ENCODE peak calls at places on chromosome 15, in four cellular contexts. H, I, W and M are unnamed samples.

GRCh38 chr15:74995779-74996765 is 709 bp downstream of the SCAMP5 start:
- DNase-seq in I (no peak), H (no peak), W (no peak), M (no peak)

GRCh38 chr15:36791849-36792618 is 212.6 kb downstream of the CDIN1 start:
- DNase-seq in I (no peak), W (no peak), H (no peak), M (no peak)

GRCh38 chr15:69482686-69483256 is 30.2 kb downstream of the RPLP1 start:
- DNase-seq in H (no peak), W (no peak), I (no peak), M (no peak)

GRCh38 chr15:98746756-98747155 is 98.4 kb downstream of the IGF1R start:
- DNase-seq in H (no peak), W (no peak), I (no peak), M (no peak)

GRCh38 chr15:84034831-84035753 is 200.5 kb upstream of the GOLGA6L4 start:
- DNase-seq in I (no peak), W (no peak), H (no peak), M (peak; percentile 15)

GRCh38 chr15:27589782-27590181 is 509.3 kb downstream of the OCA2 start:
- DNase-seq in I (no peak), W (no peak), H (no peak), M (no peak)

GRCh38 chr15:61196711-61197110 is 32.4 kb downstream of the RORA start:
- DNase-seq in W (no peak), I (no peak), H (no peak), M (no peak)

GRCh38 chr15:44023176-44023575 is 171.9 kb downstream of the FRMD5 start:
- DNase-seq in H (no peak), W (no peak), I (no peak), M (no peak)

GRCh38 chr15:80929689-80930088 is 59.9 kb downstream of the MESD start:
- DNase-seq in W (no peak), I (no peak), H (no peak), M (no peak)

GRCh38 chr15:74369084-74369745 is 1.8 kb upstream of the CYP11A1 start:
- DNase-seq in I (no peak), W (no peak), H (no peak), M (no peak)

GRCh38 chr15:94387442-94387841 is 156.1 kb downstream of the MCTP2 start:
- DNase-seq in I (no peak), H (no peak), W (no peak), M (no peak)
- TF ChIP-seq CTCF in I (no peak), H (peak; percentile 20), W (no peak), M (no peak)

GRCh38 chr15:66293419-66294156 is at the start of gene DIS3L:
- DNase-seq in I (peak; percentile 53), W (no peak), H (peak; percentile 76), M (no peak)

GRCh38 chr15:66293085-66293418 is 316 bp upstream of the DIS3L start:
- DNase-seq in W (no peak), H (no peak), I (peak; percentile 51), M (no peak)

GRCh38 chr15:66292261-66293084 is 895 bp upstream of the DIS3L start:
- DNase-seq in W (no peak), I (no peak), H (no peak), M (no peak)

GRCh38 chr15:66294157-66294931 is 976 bp downstream of the DIS3L start:
- DNase-seq in W (peak; percentile 54), I (no peak), H (peak; percentile 72), M (peak; percentile 75)

DNA sequence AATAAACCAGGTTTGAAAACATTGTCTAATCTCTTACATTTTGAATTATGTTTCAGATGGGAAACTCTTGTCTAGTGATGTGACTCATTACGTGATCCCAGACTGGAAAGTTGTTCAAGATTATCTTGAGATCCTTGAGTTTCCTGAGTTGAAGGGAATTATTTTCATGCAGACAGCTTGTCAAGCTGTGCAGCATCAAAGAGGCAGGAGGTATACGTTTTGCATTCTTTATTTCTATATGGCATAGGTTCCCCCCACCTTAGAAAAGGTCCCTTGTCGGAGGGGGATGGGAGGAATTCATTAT is 1.5 kb downstream of the DIS3L start:
- DNase-seq in W (no peak), I (no peak), H (no peak), M (no peak)
- H3K4me3 ChIP-seq in W (no peak overlapping the region), I (no peak overlapping the region), H (peak overlapping the region; percentile 81), M (peak overlapping the region; percentile 53)

DNA sequence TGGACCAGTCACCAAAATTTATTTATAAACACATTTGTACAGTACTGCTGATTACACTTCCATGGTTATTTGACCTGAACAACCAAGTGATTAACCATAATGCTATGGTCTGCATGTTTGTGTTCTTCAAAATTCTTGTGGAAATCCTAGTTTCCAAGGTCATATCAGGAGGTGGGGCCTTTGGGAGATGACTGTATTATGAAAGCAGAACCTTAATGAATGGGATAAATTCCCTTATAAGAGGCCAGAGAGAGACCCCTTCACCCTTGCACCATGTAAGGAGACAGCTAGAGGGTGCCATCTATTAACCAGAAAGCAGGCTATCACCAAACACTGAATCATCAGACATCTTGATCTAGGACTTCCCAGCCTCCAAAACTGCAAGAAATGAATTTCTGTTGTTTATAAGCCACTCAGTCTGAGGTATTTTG is 1.9 kb downstream of the SCAPER start:
- DNase-seq in H (no peak), W (no peak), I (no peak), M (no peak)
- TF ChIP-seq CTCF in H (peak; percentile 17), W (peak; percentile 18), I (no peak), M (peak; percentile 31)

GRCh38 chr15:90178468-90179435 is 22.4 kb upstream of the SEMA4B start:
- DNase-seq in I (no peak), H (no peak), W (no peak), M (no peak)
- H3K4me3 ChIP-seq in I (no peak overlapping the region), H (no peak overlapping the region), W (no peak overlapping the region), M (no peak overlapping the region)